ENCODE peak calls at places on chromosomes 4 and X, in six cellular contexts. One of them, this sample, is unnamed.

GRCh38 chr4:42399393-42399792 is 2.1 kb downstream of the SHISA3 start:
- DNase-seq in A549: no peak
- DNase-seq in astrocyte of the spinal cord: no peak
- DNase-seq in activated CD4-positive, alpha-beta T cell treated with anti-CD3 and anti-CD28 coated beads for 1 hour: no peak
- DNase-seq in foreskin keratinocyte: no peak
- DNase-seq in stimulated activated CD8-positive, alpha-beta memory T cell treated with anti-CD3 and anti-CD28 coated beads, Interleukin-15, amount 100 ng/mL, for 24 hours: no peak
- DNase-seq in this sample: no peak

GRCh38 chr4:137065306-137065705 is 467.0 kb downstream of the PCDH18 start:
- DNase-seq in stimulated activated CD8-positive, alpha-beta memory T cell treated with anti-CD3 and anti-CD28 coated beads, Interleukin-15, amount 100 ng/mL, for 24 hours: no peak
- DNase-seq in A549: no peak
- DNase-seq in activated CD4-positive, alpha-beta T cell treated with anti-CD3 and anti-CD28 coated beads for 1 hour: no peak
- DNase-seq in foreskin keratinocyte: no peak
- DNase-seq in astrocyte of the spinal cord: peak; percentile 57
- DNase-seq in this sample: no peak

GRCh38 chr4:76539979-76540378 is 105.0 kb downstream of the SHROOM3 start:
- DNase-seq in activated CD4-positive, alpha-beta T cell treated with anti-CD3 and anti-CD28 coated beads for 1 hour: no peak
- DNase-seq in stimulated activated CD8-positive, alpha-beta memory T cell treated with anti-CD3 and anti-CD28 coated beads, Interleukin-15, amount 100 ng/mL, for 24 hours: no peak
- DNase-seq in A549: no peak
- DNase-seq in foreskin keratinocyte: no peak
- DNase-seq in astrocyte of the spinal cord: peak; percentile 69
- DNase-seq in this sample: no peak

GRCh38 chr4:77800077-77800476 is 19.1 kb downstream of the CNOT6L start:
- DNase-seq in activated CD4-positive, alpha-beta T cell treated with anti-CD3 and anti-CD28 coated beads for 1 hour: no peak
- DNase-seq in astrocyte of the spinal cord: no peak
- DNase-seq in A549: no peak
- DNase-seq in foreskin keratinocyte: no peak
- DNase-seq in stimulated activated CD8-positive, alpha-beta memory T cell treated with anti-CD3 and anti-CD28 coated beads, Interleukin-15, amount 100 ng/mL, for 24 hours: no peak
- DNase-seq in this sample: no peak

GRCh38 chr4:124118061-124118460 is 594.5 kb downstream of the ANKRD50 start:
- DNase-seq in activated CD4-positive, alpha-beta T cell treated with anti-CD3 and anti-CD28 coated beads for 1 hour: no peak
- DNase-seq in astrocyte of the spinal cord: no peak
- DNase-seq in foreskin keratinocyte: no peak
- DNase-seq in A549: no peak
- DNase-seq in stimulated activated CD8-positive, alpha-beta memory T cell treated with anti-CD3 and anti-CD28 coated beads, Interleukin-15, amount 100 ng/mL, for 24 hours: no peak
- DNase-seq in this sample: no peak

GRCh38 chr4:54473077-54473545 is 184.6 kb upstream of the KIT start:
- DNase-seq in foreskin keratinocyte: no peak
- DNase-seq in astrocyte of the spinal cord: no peak
- DNase-seq in activated CD4-positive, alpha-beta T cell treated with anti-CD3 and anti-CD28 coated beads for 1 hour: no peak
- DNase-seq in stimulated activated CD8-positive, alpha-beta memory T cell treated with anti-CD3 and anti-CD28 coated beads, Interleukin-15, amount 100 ng/mL, for 24 hours: no peak
- DNase-seq in A549: peak; percentile 62
- DNase-seq in this sample: no peak

GRCh38 chr4:5636766-5637670 is 71.3 kb downstream of the EVC2 start:
- DNase-seq in A549: no peak
- DNase-seq in stimulated activated CD8-positive, alpha-beta memory T cell treated with anti-CD3 and anti-CD28 coated beads, Interleukin-15, amount 100 ng/mL, for 24 hours: no peak
- DNase-seq in activated CD4-positive, alpha-beta T cell treated with anti-CD3 and anti-CD28 coated beads for 1 hour: no peak
- DNase-seq in astrocyte of the spinal cord: no peak
- DNase-seq in foreskin keratinocyte: no peak
- DNase-seq in this sample: no peak

GRCh38 chrX:149908308-149908707 is 21.1 kb upstream of the HSFX4 start:
- DNase-seq in stimulated activated CD8-positive, alpha-beta memory T cell treated with anti-CD3 and anti-CD28 coated beads, Interleukin-15, amount 100 ng/mL, for 24 hours: no peak
- DNase-seq in A549: no peak
- DNase-seq in astrocyte of the spinal cord: no peak
- DNase-seq in foreskin keratinocyte: no peak
- DNase-seq in activated CD4-positive, alpha-beta T cell treated with anti-CD3 and anti-CD28 coated beads for 1 hour: no peak
- DNase-seq in this sample: no peak

GRCh38 chrX:538311-538710 is 92.3 kb upstream of the SHOX start:
- DNase-seq in stimulated activated CD8-positive, alpha-beta memory T cell treated with anti-CD3 and anti-CD28 coated beads, Interleukin-15, amount 100 ng/mL, for 24 hours: no peak
- DNase-seq in activated CD4-positive, alpha-beta T cell treated with anti-CD3 and anti-CD28 coated beads for 1 hour: no peak
- DNase-seq in foreskin keratinocyte: no peak
- DNase-seq in A549: no peak
- DNase-seq in astrocyte of the spinal cord: no peak
- DNase-seq in this sample: peak; percentile 4

This sample was measured in RWPE1.